ENCODE peak calls at places on chromosome 10, in eight cellular contexts. V, Q, J, F, S, U, K and Y are unnamed samples.

GRCh38 chr10:97321032-97321806 is 2.1 kb downstream of the FRAT1 start:
- DNase-seq in J (no peak), S (peak), K (no peak), V (no peak), U (no peak), F (peak), Q (peak), Y (peak)

GRCh38 chr10:93415693-93416092 is 66.4 kb downstream of the MYOF start:
- DNase-seq in S (no peak), J (peak), F (no peak), V (no peak), K (no peak), U (no peak), Q (no peak), Y (no peak)

GRCh38 chr10:51224610-51225230 is 150.4 kb downstream of the PRKG1 start:
- DNase-seq in Q (no peak), J (no peak), V (peak), S (no peak), U (no peak), F (no peak), K (no peak), Y (no peak)

GRCh38 chr10:43623351-43623750 is 17.1 kb downstream of the ZNF485 start:
- DNase-seq in Q (no peak), K (no peak), U (peak), F (no peak), V (peak), S (no peak), J (no peak), Y (no peak)

GRCh38 chr10:122688293-122688989 is 11.2 kb downstream of the C10orf120 start:
- DNase-seq in K (no peak), V (no peak), S (no peak), J (peak), U (no peak), F (no peak), Q (peak), Y (no peak)

GRCh38 chr10:12690525-12691139 is 310.9 kb downstream of the CCDC3 start:
- DNase-seq in S (no peak), V (no peak), Q (no peak), F (no peak), U (no peak), J (no peak), K (no peak), Y (no peak)

GRCh38 chr10:11293332-11293731 is 275.7 kb downstream of the CELF2 start:
- DNase-seq in K (no peak), Q (no peak), U (no peak), J (no peak), V (no peak), F (no peak), S (no peak), Y (no peak)

GRCh38 chr10:63114031-63114814 is 18.9 kb upstream of the NRBF2 start:
- DNase-seq in F (no peak), S (no peak), U (no peak), J (peak), K (no peak), Q (peak), V (peak), Y (no peak)

GRCh38 chr10:70982443-70982842 is 94.1 kb upstream of the PCBD1 start:
- DNase-seq in J (no peak), V (no peak), U (no peak), K (no peak), Q (no peak), F (no peak), S (no peak), Y (no peak)

GRCh38 chr10:69569144-69569934 is 3.9 kb downstream of the NEUROG3 start:
- DNase-seq in K (no peak), V (no peak), U (no peak), F (no peak), J (no peak), Q (no peak), S (no peak), Y (no peak)

GRCh38 chr10:35555962-35556930 is 48.9 kb upstream of the GJD4 start:
- DNase-seq in K (no peak), V (peak), Q (no peak), U (no peak), J (peak), S (no peak), F (no peak), Y (no peak)

GRCh38 chr10:1782841-1783240 is 45.5 kb upstream of the ADARB2 start:
- DNase-seq in U (no peak), F (no peak), J (no peak), V (no peak), S (no peak), Q (no peak), K (no peak), Y (no peak)

GRCh38 chr10:9615179-9615578 is 1402.5 kb upstream of the CELF2 start:
- DNase-seq in S (no peak), Q (no peak), J (no peak), F (no peak), V (peak), U (no peak), K (no peak), Y (no peak)

GRCh38 chr10:100999742-101000601 is at the start of gene LZTS2:
- DNase-seq in F (no peak), V (no peak), Q (peak), K (no peak), S (no peak), U (no peak), J (no peak), Y (peak)

GRCh38 chr10:22332116-22332692 is 11.3 kb downstream of the BMI1 start:
- DNase-seq in V (no peak), S (no peak), F (no peak), U (no peak), J (no peak), Q (no peak), K (no peak), Y (no peak)

GRCh38 chr10:131902211-131902610 is 1.4 kb downstream of the PPP2R2D start:
- DNase-seq in J (no peak), U (peak), F (no peak), S (peak), K (no peak), V (no peak), Q (no peak), Y (no peak)

GRCh38 chr10:119388849-119389345 is 153.6 kb downstream of the RGS10 start:
- DNase-seq in J (no peak), V (no peak), U (no peak), S (no peak), Q (no peak), K (no peak), F (no peak), Y (no peak)

GRCh38 chr10:97898429-97898828 is 48.8 kb downstream of the GOLGA7B start:
- DNase-seq in U (no peak), S (no peak), Q (no peak), V (no peak), K (no peak), F (no peak), J (no peak), Y (no peak)

GRCh38 chr10:30671011-30671616 is 41.6 kb upstream of the LYZL2 start:
- DNase-seq in K (peak), S (no peak), F (peak), Q (peak), U (peak), J (peak), V (peak), Y (no peak)

GRCh38 chr10:27619329-27619728 is 115.2 kb downstream of the RAB18 start:
- DNase-seq in U (no peak), V (no peak), J (no peak), F (no peak), Q (no peak), K (no peak), S (no peak), Y (no peak)

GRCh38 chr10:6498771-6499170 is 81.3 kb downstream of the PRKCQ start:
- DNase-seq in J (no peak), V (no peak), U (peak), F (no peak), S (no peak), K (no peak), Q (no peak), Y (no peak)

GRCh38 chr10:31758495-31758894 is 170.1 kb downstream of the ARHGAP12 start:
- DNase-seq in Q (peak), S (no peak), K (no peak), U (no peak), V (no peak), F (no peak), J (no peak), Y (no peak)

GRCh38 chr10:96690755-96691730 is 29.3 kb downstream of the PIK3AP1 start:
- DNase-seq in F (no peak), K (no peak), J (no peak), V (peak), U (no peak), S (no peak), Q (no peak), Y (no peak)

GRCh38 chr10:114855776-114856543 is 34.4 kb downstream of the FHIP2A start:
- DNase-seq in K (no peak), J (peak), V (peak), S (no peak), F (no peak), Q (no peak), U (no peak), Y (no peak)

GRCh38 chr10:72265508-72265907 is 8.2 kb upstream of the DDIT4 start:
- DNase-seq in U (no peak), S (no peak), V (no peak), F (no peak), K (no peak), J (no peak), Q (no peak), Y (no peak)

GRCh38 chr10:125217986-125218675 is 57.8 kb upstream of the CTBP2 start:
- DNase-seq in U (no peak), K (peak), V (peak), Q (no peak), J (peak), F (no peak), S (no peak), Y (no peak)

GRCh38 chr10:17710181-17710580 is 41.8 kb upstream of the TMEM236 start:
- DNase-seq in K (no peak), V (no peak), J (no peak), U (no peak), Q (no peak), S (no peak), F (no peak), Y (no peak)
- H3K27ac ChIP-seq in K (no peak), V (no peak), J (no peak), U (no peak), Q (no peak), S (no peak), F (no peak), Y (no peak)

DNA sequence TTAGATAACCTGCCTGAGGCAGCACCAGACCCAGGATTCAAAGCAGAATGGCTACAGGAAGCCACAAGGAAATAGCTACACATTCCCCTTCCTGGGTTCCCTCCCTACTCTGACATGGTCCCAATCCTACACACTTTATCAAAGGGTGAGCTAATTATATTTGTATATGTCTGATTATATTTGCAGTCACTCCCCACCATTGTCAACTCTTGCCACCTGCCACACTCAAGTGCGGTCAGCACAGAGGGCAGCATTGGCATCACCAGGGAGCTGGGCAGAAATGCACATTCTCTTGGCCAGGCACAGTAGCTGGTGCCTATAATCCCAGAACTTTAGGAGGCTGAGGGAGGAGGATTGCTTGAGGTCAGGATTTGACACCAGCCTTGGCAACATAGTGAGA is 114.1 kb upstream of the PDLIM1 start:
- DNase-seq in U (no peak), V (no peak), J (no peak), Q (no peak), K (no peak), F (no peak), S (no peak), Y (no peak)
- H3K27ac ChIP-seq in U (no peak), V (no peak), J (no peak), Q (no peak), K (no peak), F (peak), S (no peak), Y (no peak)

GRCh38 chr10:58158806-58159205 is 108.9 kb downstream of the IPMK start:
- DNase-seq in Q (no peak), J (no peak), S (no peak), U (no peak), K (no peak), V (peak), F (no peak), Y (no peak)

GRCh38 chr10:58153751-58154150 is 113.9 kb downstream of the IPMK start:
- DNase-seq in J (no peak), K (no peak), V (peak), S (no peak), U (no peak), Q (no peak), F (no peak), Y (no peak)

GRCh38 chr10:58152698-58153263 is 114.9 kb downstream of the IPMK start:
- DNase-seq in S (no peak), V (peak), Q (peak), K (peak), F (peak), U (peak), J (peak), Y (no peak)

DNA sequence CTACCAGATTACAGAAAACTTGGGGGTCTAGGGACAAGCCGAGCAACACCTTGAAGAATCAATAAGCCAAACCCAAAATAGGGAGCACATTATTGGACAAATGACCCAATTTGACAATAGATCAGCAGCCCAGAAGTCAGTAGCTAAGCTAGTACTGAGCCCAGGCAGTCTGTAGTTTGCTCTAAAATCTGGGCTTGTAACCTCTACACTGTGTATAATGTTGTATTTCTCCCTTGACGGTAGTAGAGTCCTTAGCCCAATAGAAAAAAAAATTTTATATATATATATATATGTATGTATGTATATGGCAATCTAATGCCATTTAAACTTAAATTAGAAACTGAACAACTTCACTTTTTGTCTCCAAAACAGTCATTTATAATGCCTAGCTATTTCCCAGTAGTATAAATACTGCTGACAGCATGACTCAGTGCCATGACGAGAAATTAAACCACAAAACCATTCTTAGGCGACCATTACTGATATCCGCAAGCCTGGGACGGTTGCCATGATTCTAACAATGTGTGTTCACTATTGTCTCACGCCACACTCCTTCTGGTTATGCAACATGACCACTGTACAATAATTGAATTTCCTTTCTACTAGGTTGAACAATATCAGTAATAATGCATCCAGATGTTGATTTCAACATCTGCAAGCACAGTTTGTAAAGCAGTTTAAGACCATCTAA is 110.5 kb downstream of the IPMK start:
- DNase-seq in F (no peak), Q (no peak), J (peak), U (no peak), K (no peak), S (no peak), V (peak), Y (no peak)
- H3K27ac ChIP-seq in F (no peak), Q (no peak), J (peak), U (no peak), K (no peak), S (no peak), V (no peak), Y (no peak)

DNA sequence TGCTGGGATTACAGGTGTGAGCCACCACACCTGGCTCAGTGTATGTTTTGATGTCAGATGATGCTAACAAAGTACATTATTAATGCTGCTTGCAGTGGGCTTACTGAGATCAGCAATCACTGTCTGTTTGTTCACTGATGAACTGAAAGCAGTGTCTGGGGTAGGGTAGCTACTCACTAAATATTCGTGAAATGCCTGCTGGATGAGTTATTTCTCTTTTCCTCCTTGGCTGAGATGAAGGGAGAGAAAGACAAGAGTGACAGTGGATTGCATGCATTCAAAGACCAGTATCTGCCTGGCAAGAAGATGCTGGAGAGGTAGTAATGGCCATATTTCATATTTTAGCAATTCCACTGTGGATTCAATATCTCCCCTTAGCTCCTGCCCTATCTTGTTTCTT is 32.3 kb downstream of the FAM107B start:
- DNase-seq in J (no peak), F (no peak), K (no peak), U (no peak), Q (no peak), S (no peak), V (no peak), Y (no peak)
- H3K27ac ChIP-seq in J (no peak), F (no peak), K (no peak), U (peak), Q (no peak), S (no peak), V (no peak), Y (no peak)

GRCh38 chr10:5364916-5365434 is at the start of gene UCN3:
- DNase-seq in U (no peak), J (no peak), F (no peak), K (no peak), S (no peak), V (no peak), Q (no peak), Y (no peak)

GRCh38 chr10:5364365-5364764 is 401 bp upstream of the UCN3 start:
- DNase-seq in K (no peak), F (no peak), V (no peak), J (no peak), S (no peak), U (no peak), Q (no peak), Y (no peak)

GRCh38 chr10:5360318-5360915 is 4.3 kb upstream of the UCN3 start:
- DNase-seq in Q (no peak), V (no peak), J (no peak), S (no peak), K (no peak), U (no peak), F (no peak), Y (no peak)

GRCh38 chr10:5361966-5362365 is 2.8 kb upstream of the UCN3 start:
- DNase-seq in V (no peak), K (no peak), U (no peak), S (no peak), Q (no peak), J (no peak), F (no peak), Y (no peak)

DNA sequence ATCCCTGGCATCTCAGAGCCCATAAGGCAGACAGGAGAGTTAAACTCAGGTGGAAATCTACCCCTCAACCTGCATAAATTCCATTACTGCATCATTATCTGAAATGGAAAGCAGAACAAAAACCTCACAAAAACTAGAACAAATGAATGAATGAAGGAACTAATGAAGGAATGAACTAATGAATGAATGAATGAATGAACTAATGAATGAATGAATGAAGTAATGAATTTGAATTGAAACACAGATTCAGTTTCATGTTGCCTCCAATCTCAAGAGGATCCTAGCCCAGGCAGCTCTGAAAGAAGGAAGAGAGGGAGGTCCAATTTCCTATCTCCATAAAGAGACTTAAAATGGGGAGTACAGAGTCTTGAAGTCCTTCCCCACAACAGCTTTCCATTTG is 1.9 kb upstream of the UCN3 start:
- DNase-seq in S (no peak), U (no peak), Q (no peak), F (no peak), K (no peak), J (no peak), V (no peak), Y (no peak)
- H3K27ac ChIP-seq in S (no peak), U (no peak), Q (no peak), F (no peak), K (no peak), J (no peak), V (no peak), Y (no peak)